ENCODE peak calls at places on chromosome 4, in seven cellular contexts. X, F, M, N, A, S and J are unnamed samples.

GRCh38 chr4:27759621-27760020 is 899.0 kb downstream of the STIM2 start:
- DNase-seq in A (no peak), F (no peak), N (no peak), M (no peak), S (no peak), X (no peak), J (no peak)

GRCh38 chr4:186137193-186137792 is 32.8 kb downstream of the FAM149A start:
- DNase-seq in X (no peak), A (no peak), N (peak; percentile 57), F (no peak), M (peak; percentile 27), S (no peak), J (peak; percentile 39)

GRCh38 chr4:7588002-7588401 is 153.3 kb upstream of the PSAPL1 start:
- DNase-seq in S (no peak), F (no peak), A (no peak), N (no peak), X (no peak), M (no peak), J (no peak)

GRCh38 chr4:119131160-119131559 is 4.5 kb upstream of the MYOZ2 start:
- DNase-seq in N (peak; percentile 44), M (no peak), A (no peak), F (no peak), X (no peak), S (no peak), J (no peak)

GRCh38 chr4:112515278-112516075 is 503 bp downstream of the NEUROG2 start:
- DNase-seq in X (peak; percentile 42), M (no peak), A (peak; percentile 60), F (peak; percentile 63), S (no peak), N (peak; percentile 61), J (peak; percentile 47)

GRCh38 chr4:135598151-135598550 is 1396.6 kb upstream of the PABPC4L start:
- DNase-seq in S (no peak), M (no peak), F (no peak), A (no peak), X (no peak), N (no peak), J (no peak)

GRCh38 chr4:64341711-64342110 is 67.5 kb downstream of the TECRL start:
- DNase-seq in F (no peak), A (no peak), X (no peak), M (no peak), N (no peak), S (no peak), J (no peak)

GRCh38 chr4:30416547-30416946 is 303.6 kb upstream of the PCDH7 start:
- DNase-seq in X (no peak), M (no peak), N (no peak), A (no peak), S (no peak), F (no peak), J (no peak)

GRCh38 chr4:124970011-124970410 is 257.5 kb upstream of the ANKRD50 start:
- DNase-seq in X (no peak), M (peak; percentile 78), F (no peak), N (no peak), A (no peak), S (no peak), J (peak; percentile 14)

GRCh38 chr4:176134670-176135069 is 60.7 kb downstream of the SPATA4 start:
- DNase-seq in F (no peak), S (no peak), M (no peak), X (no peak), N (no peak), A (no peak), J (no peak)

GRCh38 chr4:156959298-156959702 is 12.3 kb downstream of the PDGFC start:
- DNase-seq in M (peak; percentile 87), N (peak; percentile 24), A (no peak), S (no peak), F (no peak), X (no peak), J (peak; percentile 58)

GRCh38 chr4:88908003-88908402 is 149.0 kb downstream of the FAM13A start:
- DNase-seq in S (no peak), F (no peak), A (no peak), X (no peak), N (peak; percentile 31), M (peak; percentile 58), J (peak; percentile 14)

GRCh38 chr4:52704676-52705075 is 45.6 kb upstream of the USP46 start:
- DNase-seq in X (no peak), N (no peak), S (no peak), A (no peak), M (no peak), F (no peak), J (no peak)

GRCh38 chr4:37322122-37322521 is 77.6 kb downstream of the NWD2 start:
- DNase-seq in A (peak; percentile 76), X (no peak), M (no peak), F (no peak), S (no peak), N (no peak), J (no peak)

GRCh38 chr4:185841451-185841850 is 29.5 kb upstream of the SORBS2 start:
- DNase-seq in X (no peak), M (no peak), F (no peak), N (no peak), S (no peak), A (no peak), J (no peak)

GRCh38 chr4:56757270-56757746 is 64.2 kb downstream of the SPINK2 start:
- DNase-seq in M (peak; percentile 75), A (peak; percentile 68), F (no peak), X (no peak), S (no peak), N (no peak), J (peak; percentile 89)

GRCh38 chr4:8777320-8778196 is 94.1 kb downstream of the HMX1 start:
- DNase-seq in N (no peak), F (no peak), A (no peak), X (no peak), M (no peak), S (no peak), J (no peak)

GRCh38 chr4:186248643-186249042 is 17.3 kb upstream of the F11 start:
- DNase-seq in X (no peak), N (no peak), M (no peak), S (no peak), A (peak; percentile 66), F (no peak), J (no peak)

GRCh38 chr4:158496030-158496741 is 25.5 kb upstream of the RXFP1 start:
- DNase-seq in A (peak; percentile 66), F (peak; percentile 58), N (peak; percentile 59), S (peak; percentile 25), X (peak; percentile 36), M (no peak), J (no peak)

GRCh38 chr4:11469900-11470708 is 41.4 kb upstream of the HS3ST1 start:
- DNase-seq in N (no peak), M (no peak), F (no peak), A (no peak), X (no peak), S (no peak), J (no peak)

GRCh38 chr4:107561481-107561880 is 158.6 kb downstream of the PAPSS1 start:
- DNase-seq in N (peak; percentile 77), F (no peak), X (no peak), A (peak; percentile 26), S (no peak), M (no peak), J (peak; percentile 75)

GRCh38 chr4:36241771-36242170 is 2.5 kb downstream of the ARAP2 start:
- DNase-seq in A (no peak), X (no peak), N (no peak), F (no peak), M (no peak), S (no peak), J (no peak)

GRCh38 chr4:65983062-65983461 is 312.8 kb upstream of the EPHA5 start:
- DNase-seq in M (no peak), X (no peak), S (no peak), F (no peak), A (no peak), N (no peak), J (no peak)

DNA sequence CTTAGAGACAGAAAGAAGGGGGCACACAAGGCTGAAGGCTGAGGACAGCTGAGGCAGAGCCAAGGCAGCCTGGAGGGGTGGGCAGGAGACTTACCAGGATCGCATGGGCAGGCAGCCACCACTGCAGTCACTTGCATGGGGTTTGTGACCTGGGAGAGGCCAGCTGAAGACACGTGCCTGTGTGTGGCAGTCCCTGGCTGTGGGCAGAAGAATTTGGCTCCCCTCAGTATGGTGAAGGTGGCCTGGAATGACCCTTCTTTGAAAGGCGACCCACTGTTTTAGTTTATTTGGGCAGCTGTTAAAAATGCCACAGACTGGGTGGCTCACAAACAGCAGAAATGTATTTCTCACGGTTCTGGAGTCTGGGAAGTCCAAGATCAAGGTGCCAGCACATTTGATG is 22.1 kb upstream of the SLC34A2 start:
- DNase-seq in M (no peak), A (no peak), F (no peak), S (no peak), X (no peak), N (no peak), J (no peak)
- H3K23ac ChIP-seq in M (no peak overlapping the region), A (no peak overlapping the region), F (no peak overlapping the region), S (no peak overlapping the region), X (no peak overlapping the region), N (no peak overlapping the region), J (no peak overlapping the region)

GRCh38 chr4:117400039-117400835 is 314.9 kb upstream of the TRAM1L1 start:
- DNase-seq in X (no peak), A (peak; percentile 51), M (peak; percentile 77), N (peak; percentile 61), S (no peak), F (no peak), J (peak; percentile 82)
- H3K23ac ChIP-seq in X (no peak overlapping the region), A (no peak overlapping the region), M (no peak overlapping the region), N (no peak overlapping the region), S (no peak overlapping the region), F (no peak overlapping the region), J (no peak overlapping the region)

GRCh38 chr4:40337523-40337922 is 2.4 kb downstream of the CHRNA9 start:
- DNase-seq in X (no peak), N (no peak), F (no peak), M (no peak), A (no peak), S (no peak), J (no peak)

GRCh38 chr4:40335508-40335860 is 351 bp downstream of the CHRNA9 start:
- DNase-seq in A (peak; percentile 57), F (no peak), S (no peak), M (peak; percentile 37), N (peak; percentile 25), X (no peak), J (peak; percentile 49)

GRCh38 chr4:40337081-40337480 is 1.9 kb downstream of the CHRNA9 start:
- DNase-seq in X (no peak), S (no peak), F (no peak), N (no peak), A (no peak), M (no peak), J (no peak)

GRCh38 chr4:40334591-40335507 is at the start of gene CHRNA9:
- DNase-seq in N (no peak), M (no peak), A (peak; percentile 67), S (no peak), F (peak; percentile 67), X (peak; percentile 23), J (no peak)

DNA sequence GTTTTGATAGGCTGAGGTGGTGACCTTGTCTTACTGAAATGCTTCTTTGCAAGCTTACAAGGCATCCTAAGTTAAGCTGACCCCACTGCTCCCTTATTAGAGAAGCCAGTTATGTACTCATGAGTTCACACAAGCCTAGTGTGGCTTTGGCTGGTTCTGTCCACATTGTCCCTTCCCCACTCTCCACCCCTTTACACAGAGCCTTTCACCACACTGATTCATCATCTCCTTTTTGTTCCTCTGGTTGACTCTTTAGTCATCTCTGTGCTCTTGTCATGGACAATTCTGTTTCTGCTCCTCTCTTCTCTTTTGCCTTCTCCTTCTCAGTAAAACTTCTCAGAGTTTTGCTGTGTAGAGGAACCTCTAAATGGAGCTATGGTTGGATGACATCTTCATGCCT is 4.9 kb downstream of the CHRNA9 start:
- DNase-seq in S (no peak), A (no peak), N (no peak), M (no peak), F (no peak), X (no peak), J (no peak)
- H3K23ac ChIP-seq in S (no peak overlapping the region), A (no peak overlapping the region), N (no peak overlapping the region), M (no peak overlapping the region), F (no peak overlapping the region), X (no peak overlapping the region), J (no peak overlapping the region)

GRCh38 chr4:142040043-142040442 is 403.7 kb downstream of the IL15 start:
- DNase-seq in S (no peak), X (no peak), F (peak; percentile 43), N (no peak), M (no peak), A (peak; percentile 33), J (no peak)
- H3K23ac ChIP-seq in S (no peak overlapping the region), X (no peak overlapping the region), F (no peak overlapping the region), N (no peak overlapping the region), M (no peak overlapping the region), A (no peak overlapping the region), J (no peak overlapping the region)